ENCODE peak calls at places on chromosome 1, in ten cellular contexts. E is CD4-positive, CD25-positive, alpha-beta regulatory T cell; G is aorta; I is breast epithelium; R is substantia nigra; D is HFFc6; S is activated CD8-positive, alpha-beta memory T cell treated with anti-CD3 and anti-CD28 coated beads for 48 hours; X is activated naive CD4-positive, alpha-beta T cell; J is cardiac fibroblast; L is OCI-LY7. M is an unnamed sample.

GRCh38 chr1:108962681-108963051 is 618 bp downstream of the CLCC1 start:
- DNase-seq in E (peak; percentile 65), G (no peak), I (no peak), R (no peak), D (no peak), S (no peak), X (no peak), J (no peak), L (peak; percentile 23), M (no peak)

GRCh38 chr1:165949335-165950130 is 122.1 kb downstream of the UCK2 start:
- DNase-seq in E (no peak), G (no peak), I (no peak), R (no peak), D (no peak), S (no peak), X (no peak), J (peak; percentile 13), L (no peak), M (no peak)

GRCh38 chr1:84170171-84170570 is 26.1 kb downstream of the PRKACB start:
- DNase-seq in E (no peak), G (no peak), I (no peak), R (no peak), D (no peak), S (no peak), X (no peak), J (no peak), L (no peak), M (peak; percentile 63)

GRCh38 chr1:245420926-245421325 is 266.1 kb downstream of the KIF26B start:
- DNase-seq in E (no peak), G (no peak), I (no peak), R (no peak), D (no peak), S (no peak), X (no peak), J (no peak), L (no peak), M (no peak)

GRCh38 chr1:192579319-192579738 is 3.8 kb downstream of the RGS1 start:
- DNase-seq in E (peak; percentile 41), G (no peak), I (no peak), R (no peak), D (peak; percentile 82), S (no peak), X (no peak), J (peak; percentile 71), L (no peak), M (peak; percentile 42)

GRCh38 chr1:157137051-157137772 is 983 bp downstream of the ETV3 start:
- DNase-seq in E (peak; percentile 36), G (no peak), I (no peak), R (no peak), D (peak; percentile 28), S (no peak), X (no peak), J (peak; percentile 50), L (peak; percentile 43), M (no peak)

GRCh38 chr1:110582378-110582777 is 23.8 kb downstream of the KCNA2 start:
- DNase-seq in E (no peak), G (no peak), I (no peak), R (no peak), D (no peak), S (no peak), X (no peak), J (no peak), L (no peak), M (no peak)

GRCh38 chr1:205318231-205318991 is 3.1 kb downstream of the NUAK2 start:
- DNase-seq in E (no peak), G (no peak), I (no peak), R (no peak), D (no peak), S (no peak), X (no peak), J (no peak), L (no peak), M (peak; percentile 52)

GRCh38 chr1:25253911-25254310 is 6.7 kb upstream of the RSRP1 start:
- DNase-seq in E (no peak), G (no peak), I (no peak), R (no peak), D (peak; percentile 91), S (no peak), X (no peak), J (peak; percentile 40), L (no peak), M (no peak)

GRCh38 chr1:168135982-168136708 is 585 bp downstream of the GPR161 start:
- DNase-seq in E (peak; percentile 20), G (no peak), I (no peak), R (no peak), D (no peak), S (no peak), X (no peak), J (peak; percentile 40), L (no peak), M (no peak)

GRCh38 chr1:94110021-94110761 is 10.8 kb downstream of the ABCA4 start:
- DNase-seq in E (no peak), G (no peak), I (no peak), R (no peak), D (no peak), S (no peak), X (no peak), J (no peak), L (no peak), M (no peak)

GRCh38 chr1:58823481-58824010 is 39.7 kb upstream of the JUN start:
- DNase-seq in E (no peak), G (no peak), I (no peak), R (no peak), D (peak; percentile 89), S (no peak), X (no peak), J (peak; percentile 89), L (no peak), M (no peak)

GRCh38 chr1:22507582-22507981 is 55.7 kb upstream of the EPHA8 start:
- DNase-seq in E (no peak), G (no peak), I (no peak), R (no peak), D (no peak), S (no peak), X (no peak), J (no peak), L (no peak), M (no peak)

GRCh38 chr1:234743866-234744581 is 134.0 kb upstream of the IRF2BP2 start:
- DNase-seq in E (no peak), G (no peak), I (no peak), R (no peak), D (no peak), S (no peak), X (no peak), J (no peak), L (no peak), M (peak; percentile 64)

GRCh38 chr1:164240081-164240480 is 318.9 kb upstream of the PBX1 start:
- DNase-seq in E (no peak), G (no peak), I (no peak), R (no peak), D (no peak), S (no peak), X (no peak), J (peak; percentile 9), L (no peak), M (peak; percentile 6)

GRCh38 chr1:81850495-81850894 is 49.8 kb downstream of the ADGRL2 start:
- DNase-seq in E (no peak), G (no peak), I (no peak), R (no peak), D (no peak), S (no peak), X (no peak), J (no peak), L (no peak), M (no peak)

GRCh38 chr1:179786815-179787736 is 44.0 kb downstream of the FAM163A start:
- DNase-seq in E (no peak), G (no peak), I (no peak), R (no peak), D (no peak), S (no peak), X (no peak), J (no peak), L (no peak), M (no peak)

GRCh38 chr1:16984717-16985116 is 4.3 kb upstream of the MFAP2 start:
- DNase-seq in E (no peak), G (peak; percentile 95), I (peak; percentile 63), R (peak; percentile 42), D (peak; percentile 66), S (no peak), X (no peak), J (peak; percentile 91), L (no peak), M (no peak)

GRCh38 chr1:3773572-3774502 is 1.3 kb downstream of the SMIM1 start:
- DNase-seq in E (no peak), G (no peak), I (no peak), R (no peak), D (no peak), S (no peak), X (no peak), J (no peak), L (no peak), M (no peak)

GRCh38 chr1:224639426-224639975 is 23.4 kb downstream of the CNIH3 start:
- DNase-seq in E (no peak), G (no peak), I (no peak), R (no peak), D (no peak), S (no peak), X (no peak), J (no peak), L (no peak), M (no peak)

GRCh38 chr1:202310071-202310725 is 31.5 kb downstream of the UBE2T start:
- DNase-seq in E (no peak), G (no peak), I (no peak), R (no peak), D (no peak), S (no peak), X (no peak), J (no peak), L (no peak), M (no peak)

GRCh38 chr1:117825414-117825813 is 104.0 kb downstream of the GDAP2 start:
- DNase-seq in E (no peak), G (peak; percentile 65), I (no peak), R (no peak), D (no peak), S (no peak), X (no peak), J (no peak), L (no peak), M (peak; percentile 29)

GRCh38 chr1:50488876-50489275 is 65.6 kb upstream of the DMRTA2 start:
- DNase-seq in E (no peak), G (no peak), I (no peak), R (no peak), D (no peak), S (no peak), X (no peak), J (no peak), L (no peak), M (no peak)

GRCh38 chr1:164660415-164661174 is 101.6 kb downstream of the PBX1 start:
- DNase-seq in E (peak; percentile 43), G (no peak), I (no peak), R (no peak), D (peak; percentile 62), S (no peak), X (no peak), J (peak; percentile 25), L (peak; percentile 0), M (no peak)

GRCh38 chr1:66681686-66682085 is 70.6 kb upstream of the DYNLT5 start:
- DNase-seq in E (no peak), G (no peak), I (no peak), R (no peak), D (no peak), S (no peak), X (no peak), J (no peak), L (no peak), M (no peak)

M was measured in cerebellar cortex.